ENCODE peak calls at places on chromosomes 5 and 9, in nine cellular contexts. One of them, this sample, is unnamed.

GRCh38 chr9:70411930-70412677 is 2.4 kb downstream of the KLF9 start:
- DNase-seq in aorta: peak; percentile 85
- DNase-seq in psoas muscle: peak; percentile 78
- DNase-seq in activated CD8-positive, alpha-beta T cell treated with anti-CD3 and anti-CD28 coated beads, Interleukin-2, amount 10 ng/mL, durations not matched to agents 7 days and 5 days: peak; percentile 69
- DNase-seq in nephron progenitor cell: peak; percentile 29
- DNase-seq in Right ventricle myocardium superior: peak; percentile 86
- DNase-seq in NCI-H774: peak; percentile 53
- DNase-seq in stimulated activated CD4-positive, alpha-beta T cell treated with anti-CD3 and anti-CD28 coated beads, Interleukin-1b, Interleukin-23, amount 100 ng/mL, for 1 hour: peak; percentile 55
- DNase-seq in stomach: peak; percentile 81
- DNase-seq in this sample: peak; percentile 80

GRCh38 chr5:113050606-113051391 is 74.2 kb downstream of the DCP2 start:
- DNase-seq in activated CD8-positive, alpha-beta T cell treated with anti-CD3 and anti-CD28 coated beads, Interleukin-2, amount 10 ng/mL, durations not matched to agents 7 days and 5 days: no peak
- DNase-seq in Right ventricle myocardium superior: no peak
- DNase-seq in aorta: no peak
- DNase-seq in NCI-H774: no peak
- DNase-seq in psoas muscle: no peak
- DNase-seq in stomach: no peak
- DNase-seq in stimulated activated CD4-positive, alpha-beta T cell treated with anti-CD3 and anti-CD28 coated beads, Interleukin-1b, Interleukin-23, amount 100 ng/mL, for 1 hour: no peak
- DNase-seq in nephron progenitor cell: no peak
- DNase-seq in this sample: no peak

GRCh38 chr5:139272471-139273321 is 20.8 kb upstream of the MATR3 start:
- DNase-seq in Right ventricle myocardium superior: no peak
- DNase-seq in aorta: no peak
- DNase-seq in stomach: no peak
- DNase-seq in activated CD8-positive, alpha-beta T cell treated with anti-CD3 and anti-CD28 coated beads, Interleukin-2, amount 10 ng/mL, durations not matched to agents 7 days and 5 days: peak; percentile 68
- DNase-seq in nephron progenitor cell: no peak
- DNase-seq in stimulated activated CD4-positive, alpha-beta T cell treated with anti-CD3 and anti-CD28 coated beads, Interleukin-1b, Interleukin-23, amount 100 ng/mL, for 1 hour: no peak
- DNase-seq in psoas muscle: no peak
- DNase-seq in NCI-H774: peak; percentile 43
- DNase-seq in this sample: peak; percentile 58

GRCh38 chr5:54739371-54739770 is 221.8 kb downstream of the SNX18 start:
- DNase-seq in NCI-H774: no peak
- DNase-seq in activated CD8-positive, alpha-beta T cell treated with anti-CD3 and anti-CD28 coated beads, Interleukin-2, amount 10 ng/mL, durations not matched to agents 7 days and 5 days: no peak
- DNase-seq in Right ventricle myocardium superior: no peak
- DNase-seq in aorta: no peak
- DNase-seq in psoas muscle: no peak
- DNase-seq in stimulated activated CD4-positive, alpha-beta T cell treated with anti-CD3 and anti-CD28 coated beads, Interleukin-1b, Interleukin-23, amount 100 ng/mL, for 1 hour: no peak
- DNase-seq in nephron progenitor cell: no peak
- DNase-seq in stomach: no peak
- DNase-seq in this sample: no peak

GRCh38 chr5:88667187-88668141 is 215.5 kb downstream of the MEF2C start:
- DNase-seq in nephron progenitor cell: peak; percentile 16
- DNase-seq in psoas muscle: no peak
- DNase-seq in stimulated activated CD4-positive, alpha-beta T cell treated with anti-CD3 and anti-CD28 coated beads, Interleukin-1b, Interleukin-23, amount 100 ng/mL, for 1 hour: no peak
- DNase-seq in Right ventricle myocardium superior: no peak
- DNase-seq in stomach: no peak
- DNase-seq in aorta: no peak
- DNase-seq in activated CD8-positive, alpha-beta T cell treated with anti-CD3 and anti-CD28 coated beads, Interleukin-2, amount 10 ng/mL, durations not matched to agents 7 days and 5 days: no peak
- DNase-seq in NCI-H774: no peak
- DNase-seq in this sample: no peak

GRCh38 chr9:69546265-69546664 is 125.9 kb downstream of the APBA1 start:
- DNase-seq in NCI-H774: peak; percentile 33
- DNase-seq in stimulated activated CD4-positive, alpha-beta T cell treated with anti-CD3 and anti-CD28 coated beads, Interleukin-1b, Interleukin-23, amount 100 ng/mL, for 1 hour: no peak
- DNase-seq in psoas muscle: no peak
- DNase-seq in nephron progenitor cell: peak; percentile 33
- DNase-seq in stomach: no peak
- DNase-seq in activated CD8-positive, alpha-beta T cell treated with anti-CD3 and anti-CD28 coated beads, Interleukin-2, amount 10 ng/mL, durations not matched to agents 7 days and 5 days: no peak
- DNase-seq in Right ventricle myocardium superior: no peak
- DNase-seq in aorta: no peak
- DNase-seq in this sample: no peak

GRCh38 chr9:34521406-34522045 is 1.3 kb downstream of the ENHO start:
- DNase-seq in stomach: no peak
- DNase-seq in NCI-H774: no peak
- DNase-seq in nephron progenitor cell: no peak
- DNase-seq in activated CD8-positive, alpha-beta T cell treated with anti-CD3 and anti-CD28 coated beads, Interleukin-2, amount 10 ng/mL, durations not matched to agents 7 days and 5 days: no peak
- DNase-seq in stimulated activated CD4-positive, alpha-beta T cell treated with anti-CD3 and anti-CD28 coated beads, Interleukin-1b, Interleukin-23, amount 100 ng/mL, for 1 hour: no peak
- DNase-seq in psoas muscle: no peak
- DNase-seq in aorta: no peak
- DNase-seq in Right ventricle myocardium superior: no peak
- DNase-seq in this sample: no peak

GRCh38 chr9:127105805-127106492 is 16.5 kb downstream of the ANGPTL2 start:
- DNase-seq in Right ventricle myocardium superior: no peak
- DNase-seq in nephron progenitor cell: no peak
- DNase-seq in stomach: no peak
- DNase-seq in psoas muscle: no peak
- DNase-seq in aorta: no peak
- DNase-seq in activated CD8-positive, alpha-beta T cell treated with anti-CD3 and anti-CD28 coated beads, Interleukin-2, amount 10 ng/mL, durations not matched to agents 7 days and 5 days: no peak
- DNase-seq in NCI-H774: no peak
- DNase-seq in stimulated activated CD4-positive, alpha-beta T cell treated with anti-CD3 and anti-CD28 coated beads, Interleukin-1b, Interleukin-23, amount 100 ng/mL, for 1 hour: no peak
- DNase-seq in this sample: no peak

GRCh38 chr5:133926960-133927615 is 41.3 kb downstream of the C5orf15 start:
- DNase-seq in stimulated activated CD4-positive, alpha-beta T cell treated with anti-CD3 and anti-CD28 coated beads, Interleukin-1b, Interleukin-23, amount 100 ng/mL, for 1 hour: no peak
- DNase-seq in psoas muscle: no peak
- DNase-seq in aorta: no peak
- DNase-seq in NCI-H774: no peak
- DNase-seq in stomach: peak; percentile 61
- DNase-seq in nephron progenitor cell: no peak
- DNase-seq in Right ventricle myocardium superior: no peak
- DNase-seq in activated CD8-positive, alpha-beta T cell treated with anti-CD3 and anti-CD28 coated beads, Interleukin-2, amount 10 ng/mL, durations not matched to agents 7 days and 5 days: no peak
- DNase-seq in this sample: no peak

GRCh38 chr5:143177263-143177994 is 226.1 kb downstream of the NR3C1 start:
- DNase-seq in NCI-H774: peak; percentile 6
- DNase-seq in Right ventricle myocardium superior: no peak
- DNase-seq in stimulated activated CD4-positive, alpha-beta T cell treated with anti-CD3 and anti-CD28 coated beads, Interleukin-1b, Interleukin-23, amount 100 ng/mL, for 1 hour: no peak
- DNase-seq in psoas muscle: no peak
- DNase-seq in aorta: peak; percentile 80
- DNase-seq in activated CD8-positive, alpha-beta T cell treated with anti-CD3 and anti-CD28 coated beads, Interleukin-2, amount 10 ng/mL, durations not matched to agents 7 days and 5 days: no peak
- DNase-seq in stomach: peak; percentile 65
- DNase-seq in nephron progenitor cell: no peak
- DNase-seq in this sample: no peak

GRCh38 chr5:11792621-11793020 is 111.6 kb downstream of the CTNND2 start:
- DNase-seq in Right ventricle myocardium superior: no peak
- DNase-seq in nephron progenitor cell: no peak
- DNase-seq in psoas muscle: no peak
- DNase-seq in NCI-H774: no peak
- DNase-seq in activated CD8-positive, alpha-beta T cell treated with anti-CD3 and anti-CD28 coated beads, Interleukin-2, amount 10 ng/mL, durations not matched to agents 7 days and 5 days: no peak
- DNase-seq in stomach: no peak
- DNase-seq in stimulated activated CD4-positive, alpha-beta T cell treated with anti-CD3 and anti-CD28 coated beads, Interleukin-1b, Interleukin-23, amount 100 ng/mL, for 1 hour: no peak
- DNase-seq in aorta: no peak
- DNase-seq in this sample: no peak

GRCh38 chr5:154296525-154297159 is 106.1 kb downstream of the GALNT10 start:
- DNase-seq in nephron progenitor cell: no peak
- DNase-seq in stimulated activated CD4-positive, alpha-beta T cell treated with anti-CD3 and anti-CD28 coated beads, Interleukin-1b, Interleukin-23, amount 100 ng/mL, for 1 hour: no peak
- DNase-seq in stomach: peak; percentile 60
- DNase-seq in psoas muscle: no peak
- DNase-seq in aorta: no peak
- DNase-seq in Right ventricle myocardium superior: no peak
- DNase-seq in activated CD8-positive, alpha-beta T cell treated with anti-CD3 and anti-CD28 coated beads, Interleukin-2, amount 10 ng/mL, durations not matched to agents 7 days and 5 days: no peak
- DNase-seq in NCI-H774: no peak
- DNase-seq in this sample: no peak

GRCh38 chr9:109411818-109412352 is 86.2 kb downstream of the PTPN3 start:
- DNase-seq in Right ventricle myocardium superior: no peak
- DNase-seq in stomach: no peak
- DNase-seq in activated CD8-positive, alpha-beta T cell treated with anti-CD3 and anti-CD28 coated beads, Interleukin-2, amount 10 ng/mL, durations not matched to agents 7 days and 5 days: peak; percentile 49
- DNase-seq in NCI-H774: no peak
- DNase-seq in nephron progenitor cell: no peak
- DNase-seq in psoas muscle: no peak
- DNase-seq in stimulated activated CD4-positive, alpha-beta T cell treated with anti-CD3 and anti-CD28 coated beads, Interleukin-1b, Interleukin-23, amount 100 ng/mL, for 1 hour: no peak
- DNase-seq in aorta: no peak
- DNase-seq in this sample: no peak

GRCh38 chr5:157801-158200 is 33.5 kb upstream of the LRRC14B start:
- DNase-seq in nephron progenitor cell: no peak
- DNase-seq in psoas muscle: no peak
- DNase-seq in stimulated activated CD4-positive, alpha-beta T cell treated with anti-CD3 and anti-CD28 coated beads, Interleukin-1b, Interleukin-23, amount 100 ng/mL, for 1 hour: no peak
- DNase-seq in NCI-H774: no peak
- DNase-seq in activated CD8-positive, alpha-beta T cell treated with anti-CD3 and anti-CD28 coated beads, Interleukin-2, amount 10 ng/mL, durations not matched to agents 7 days and 5 days: no peak
- DNase-seq in aorta: peak; percentile 51
- DNase-seq in Right ventricle myocardium superior: no peak
- DNase-seq in stomach: no peak
- DNase-seq in this sample: no peak

GRCh38 chr5:143213851-143214363 is 189.6 kb downstream of the NR3C1 start:
- DNase-seq in aorta: no peak
- DNase-seq in activated CD8-positive, alpha-beta T cell treated with anti-CD3 and anti-CD28 coated beads, Interleukin-2, amount 10 ng/mL, durations not matched to agents 7 days and 5 days: no peak
- DNase-seq in psoas muscle: no peak
- DNase-seq in NCI-H774: no peak
- DNase-seq in stimulated activated CD4-positive, alpha-beta T cell treated with anti-CD3 and anti-CD28 coated beads, Interleukin-1b, Interleukin-23, amount 100 ng/mL, for 1 hour: no peak
- DNase-seq in Right ventricle myocardium superior: no peak
- DNase-seq in nephron progenitor cell: no peak
- DNase-seq in stomach: no peak
- DNase-seq in this sample: no peak

GRCh38 chr9:69898714-69899209 is 78.1 kb downstream of the CFAP95 start:
- DNase-seq in stomach: no peak
- DNase-seq in aorta: no peak
- DNase-seq in stimulated activated CD4-positive, alpha-beta T cell treated with anti-CD3 and anti-CD28 coated beads, Interleukin-1b, Interleukin-23, amount 100 ng/mL, for 1 hour: no peak
- DNase-seq in nephron progenitor cell: no peak
- DNase-seq in NCI-H774: no peak
- DNase-seq in activated CD8-positive, alpha-beta T cell treated with anti-CD3 and anti-CD28 coated beads, Interleukin-2, amount 10 ng/mL, durations not matched to agents 7 days and 5 days: no peak
- DNase-seq in psoas muscle: no peak
- DNase-seq in Right ventricle myocardium superior: no peak
- DNase-seq in this sample: no peak

GRCh38 chr5:160382361-160382760 is 11.9 kb upstream of the C1QTNF2 start:
- DNase-seq in aorta: no peak
- DNase-seq in NCI-H774: no peak
- DNase-seq in stimulated activated CD4-positive, alpha-beta T cell treated with anti-CD3 and anti-CD28 coated beads, Interleukin-1b, Interleukin-23, amount 100 ng/mL, for 1 hour: no peak
- DNase-seq in stomach: no peak
- DNase-seq in psoas muscle: no peak
- DNase-seq in nephron progenitor cell: no peak
- DNase-seq in activated CD8-positive, alpha-beta T cell treated with anti-CD3 and anti-CD28 coated beads, Interleukin-2, amount 10 ng/mL, durations not matched to agents 7 days and 5 days: no peak
- DNase-seq in Right ventricle myocardium superior: no peak
- DNase-seq in this sample: no peak

GRCh38 chr5:118533166-118533565 is 455.2 kb downstream of the DTWD2 start:
- DNase-seq in activated CD8-positive, alpha-beta T cell treated with anti-CD3 and anti-CD28 coated beads, Interleukin-2, amount 10 ng/mL, durations not matched to agents 7 days and 5 days: no peak
- DNase-seq in nephron progenitor cell: no peak
- DNase-seq in psoas muscle: no peak
- DNase-seq in Right ventricle myocardium superior: no peak
- DNase-seq in NCI-H774: no peak
- DNase-seq in stimulated activated CD4-positive, alpha-beta T cell treated with anti-CD3 and anti-CD28 coated beads, Interleukin-1b, Interleukin-23, amount 100 ng/mL, for 1 hour: no peak
- DNase-seq in stomach: no peak
- DNase-seq in aorta: no peak
- DNase-seq in this sample: no peak

GRCh38 chr9:78032599-78033457 is 1.2 kb upstream of the GNAQ start:
- DNase-seq in nephron progenitor cell: no peak
- DNase-seq in stimulated activated CD4-positive, alpha-beta T cell treated with anti-CD3 and anti-CD28 coated beads, Interleukin-1b, Interleukin-23, amount 100 ng/mL, for 1 hour: peak; percentile 3
- DNase-seq in activated CD8-positive, alpha-beta T cell treated with anti-CD3 and anti-CD28 coated beads, Interleukin-2, amount 10 ng/mL, durations not matched to agents 7 days and 5 days: no peak
- DNase-seq in psoas muscle: no peak
- DNase-seq in Right ventricle myocardium superior: no peak
- DNase-seq in aorta: no peak
- DNase-seq in NCI-H774: no peak
- DNase-seq in stomach: no peak
- DNase-seq in this sample: no peak

GRCh38 chr9:114124666-114125580 is 25.8 kb upstream of the KIF12 start:
- DNase-seq in aorta: no peak
- DNase-seq in NCI-H774: no peak
- DNase-seq in Right ventricle myocardium superior: no peak
- DNase-seq in stomach: no peak
- DNase-seq in psoas muscle: no peak
- DNase-seq in activated CD8-positive, alpha-beta T cell treated with anti-CD3 and anti-CD28 coated beads, Interleukin-2, amount 10 ng/mL, durations not matched to agents 7 days and 5 days: no peak
- DNase-seq in nephron progenitor cell: no peak
- DNase-seq in stimulated activated CD4-positive, alpha-beta T cell treated with anti-CD3 and anti-CD28 coated beads, Interleukin-1b, Interleukin-23, amount 100 ng/mL, for 1 hour: no peak
- DNase-seq in this sample: no peak

GRCh38 chr5:146098047-146098446 is 7.3 kb downstream of the PLAC8L1 start:
- DNase-seq in nephron progenitor cell: no peak
- DNase-seq in NCI-H774: no peak
- DNase-seq in activated CD8-positive, alpha-beta T cell treated with anti-CD3 and anti-CD28 coated beads, Interleukin-2, amount 10 ng/mL, durations not matched to agents 7 days and 5 days: no peak
- DNase-seq in aorta: no peak
- DNase-seq in psoas muscle: no peak
- DNase-seq in Right ventricle myocardium superior: no peak
- DNase-seq in stomach: no peak
- DNase-seq in stimulated activated CD4-positive, alpha-beta T cell treated with anti-CD3 and anti-CD28 coated beads, Interleukin-1b, Interleukin-23, amount 100 ng/mL, for 1 hour: no peak
- DNase-seq in this sample: no peak

GRCh38 chr5:177578331-177578730 is 13.7 kb upstream of the TMED9 start:
- DNase-seq in psoas muscle: no peak
- DNase-seq in Right ventricle myocardium superior: no peak
- DNase-seq in NCI-H774: no peak
- DNase-seq in stimulated activated CD4-positive, alpha-beta T cell treated with anti-CD3 and anti-CD28 coated beads, Interleukin-1b, Interleukin-23, amount 100 ng/mL, for 1 hour: no peak
- DNase-seq in nephron progenitor cell: no peak
- DNase-seq in stomach: no peak
- DNase-seq in aorta: peak; percentile 20
- DNase-seq in activated CD8-positive, alpha-beta T cell treated with anti-CD3 and anti-CD28 coated beads, Interleukin-2, amount 10 ng/mL, durations not matched to agents 7 days and 5 days: no peak
- DNase-seq in this sample: no peak

GRCh38 chr5:9140711-9141110 is 405.2 kb downstream of the SEMA5A start:
- DNase-seq in NCI-H774: no peak
- DNase-seq in nephron progenitor cell: no peak
- DNase-seq in aorta: no peak
- DNase-seq in stimulated activated CD4-positive, alpha-beta T cell treated with anti-CD3 and anti-CD28 coated beads, Interleukin-1b, Interleukin-23, amount 100 ng/mL, for 1 hour: no peak
- DNase-seq in activated CD8-positive, alpha-beta T cell treated with anti-CD3 and anti-CD28 coated beads, Interleukin-2, amount 10 ng/mL, durations not matched to agents 7 days and 5 days: no peak
- DNase-seq in psoas muscle: no peak
- DNase-seq in Right ventricle myocardium superior: no peak
- DNase-seq in stomach: no peak
- DNase-seq in this sample: no peak

This sample was measured in right lobe of liver.